ENCODE peak calls at places on chromosomes 12 and 14, in seven cellular contexts. N is astrocyte; B is keratinocyte; H is neural progenitor cell; K is substantia nigra; X is CD8-positive, alpha-beta T cell; F is IMR-90. U is an unnamed sample.

GRCh38 chr14:63996016-63996415 is 143.2 kb downstream of the SYNE2 start:
- DNase-seq in N (no peak), B (no peak), H (no peak), K (no peak), X (no peak), F (no peak), U (no peak)

GRCh38 chr14:105502446-105503295 is 11.6 kb downstream of the TEDC1 start:
- DNase-seq in N (no peak), B (no peak), H (no peak), K (no peak), X (no peak), F (no peak), U (no peak)

GRCh38 chr14:32428875-32429274 is 99.8 kb downstream of the AKAP6 start:
- DNase-seq in N (no peak), B (no peak), H (no peak), K (no peak), X (no peak), F (no peak), U (no peak)

GRCh38 chr12:51827925-51828818 is 20.3 kb downstream of the FIGNL2 start:
- DNase-seq in N (peak), B (no peak), H (no peak), K (no peak), X (no peak), F (peak), U (peak)

GRCh38 chr12:15522574-15523187 is 200.4 kb downstream of the PTPRO start:
- DNase-seq in N (peak), B (no peak), H (peak), K (no peak), X (no peak), F (peak), U (no peak)

GRCh38 chr14:74572829-74573360 is 39.1 kb downstream of the LTBP2 start:
- DNase-seq in N (peak), B (no peak), H (no peak), K (no peak), X (no peak), F (peak), U (no peak)

GRCh38 chr12:29428630-29429029 is 47.7 kb upstream of the ERGIC2 start:
- DNase-seq in N (peak), B (peak), H (no peak), K (no peak), X (no peak), F (peak), U (peak)

GRCh38 chr12:98968896-98969295 is 323.8 kb downstream of the APAF1 start:
- DNase-seq in N (no peak), B (no peak), H (no peak), K (no peak), X (no peak), F (no peak), U (no peak)

GRCh38 chr12:9333129-9333528 is 124.9 kb upstream of the PZP start:
- DNase-seq in N (no peak), B (no peak), H (no peak), K (no peak), X (no peak), F (no peak), U (no peak)

GRCh38 chr14:79500489-79500888 is 710.8 kb downstream of the DIO2 start:
- DNase-seq in N (no peak), B (no peak), H (no peak), K (no peak), X (no peak), F (no peak), U (no peak)

GRCh38 chr12:46661161-46661845 is 164.5 kb downstream of the SLC38A4 start:
- DNase-seq in N (peak), B (no peak), H (peak), K (no peak), X (no peak), F (peak), U (no peak)

GRCh38 chr14:55609681-55610080 is 29.7 kb downstream of the KTN1 start:
- DNase-seq in N (peak), B (no peak), H (peak), K (no peak), X (no peak), F (peak), U (no peak)

GRCh38 chr12:114408881-114409795 is 3.2 kb upstream of the TBX5 start:
- DNase-seq in N (no peak), B (no peak), H (peak), K (no peak), X (no peak), F (peak), U (no peak)

GRCh38 chr12:68040450-68041075 is 51.3 kb downstream of the IFNG-AS1 start:
- DNase-seq in N (peak), B (peak), H (peak), K (peak), X (peak), F (peak), U (peak)

GRCh38 chr14:83816755-83817154 is 1713.2 kb upstream of the FLRT2 start:
- DNase-seq in N (no peak), B (no peak), H (no peak), K (no peak), X (no peak), F (peak), U (no peak)

GRCh38 chr12:131905640-131906091 is 11.2 kb downstream of the ULK1 start:
- DNase-seq in N (no peak), B (no peak), H (no peak), K (no peak), X (no peak), F (no peak), U (no peak)

GRCh38 chr12:46005151-46005797 is 14.9 kb upstream of the SCAF11 start:
- DNase-seq in N (no peak), B (no peak), H (no peak), K (no peak), X (no peak), F (peak), U (no peak)

GRCh38 chr12:1217191-1217949 is 226.3 kb downstream of the ERC1 start:
- DNase-seq in N (peak), B (no peak), H (peak), K (no peak), X (no peak), F (peak), U (peak)

GRCh38 chr12:4044101-4044500 is 170.9 kb upstream of the PARP11 start:
- DNase-seq in N (no peak), B (no peak), H (no peak), K (no peak), X (no peak), F (no peak), U (no peak)

GRCh38 chr14:75979071-75979571 is 2.7 kb downstream of the TGFB3 start:
- DNase-seq in N (no peak), B (no peak), H (peak), K (peak), X (no peak), F (peak), U (no peak)

GRCh38 chr12:57726884-57727757 is 11.4 kb downstream of the AGAP2 start:
- DNase-seq in N (peak), B (no peak), H (peak), K (no peak), X (no peak), F (no peak), U (no peak)
- H3K27ac ChIP-seq in N (no peak), B (no peak), H (no peak), K (no peak), X (no peak), F (peak), U (peak)

GRCh38 chr14:36167431-36167830 is 9.1 kb downstream of the PTCSC3 start:
- DNase-seq in N (no peak), B (no peak), H (peak), K (no peak), X (no peak), F (no peak), U (no peak)
- H3K27ac ChIP-seq in N (no peak), B (no peak), H (no peak), K (no peak), X (no peak), F (no peak), U (no peak)

DNA sequence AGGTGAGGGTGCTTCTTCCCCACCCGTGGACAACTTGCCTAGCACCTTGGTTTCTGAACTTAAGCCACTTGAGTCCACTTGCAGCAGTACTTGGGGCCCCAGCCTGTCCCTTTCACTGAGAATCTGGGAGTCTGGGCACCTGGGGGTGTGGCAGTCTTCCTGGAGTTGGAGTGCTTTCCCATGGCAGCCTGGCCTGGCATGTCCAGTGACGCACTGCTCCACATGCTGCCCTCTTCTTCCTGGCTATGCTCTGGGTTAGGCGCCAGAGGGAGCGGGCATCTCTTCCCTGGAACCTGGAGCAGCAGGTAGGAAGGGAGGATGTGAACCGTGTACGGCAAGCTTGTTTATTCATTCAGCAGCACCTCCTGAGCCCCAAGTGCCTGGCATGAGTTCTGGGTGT is 76.4 kb downstream of the PAPOLA start:
- DNase-seq in N (no peak), B (no peak), H (no peak), K (no peak), X (no peak), F (no peak), U (no peak)
- H3K27ac ChIP-seq in N (no peak), B (no peak), H (no peak), K (no peak), X (no peak), F (no peak), U (no peak)

GRCh38 chr12:127621366-127621765 is 645.6 kb upstream of the TMEM132C start:
- DNase-seq in N (no peak), B (no peak), H (peak), K (no peak), X (no peak), F (no peak), U (no peak)

GRCh38 chr12:127619869-127620769 is 646.9 kb upstream of the TMEM132C start:
- DNase-seq in N (no peak), B (no peak), H (peak), K (no peak), X (no peak), F (no peak), U (no peak)

GRCh38 chr12:127623362-127623761 is 643.6 kb upstream of the TMEM132C start:
- DNase-seq in N (no peak), B (no peak), H (no peak), K (no peak), X (no peak), F (no peak), U (no peak)

GRCh38 chr12:127625372-127625771 is 641.6 kb upstream of the TMEM132C start:
- DNase-seq in N (no peak), B (no peak), H (no peak), K (no peak), X (no peak), F (no peak), U (no peak)

DNA sequence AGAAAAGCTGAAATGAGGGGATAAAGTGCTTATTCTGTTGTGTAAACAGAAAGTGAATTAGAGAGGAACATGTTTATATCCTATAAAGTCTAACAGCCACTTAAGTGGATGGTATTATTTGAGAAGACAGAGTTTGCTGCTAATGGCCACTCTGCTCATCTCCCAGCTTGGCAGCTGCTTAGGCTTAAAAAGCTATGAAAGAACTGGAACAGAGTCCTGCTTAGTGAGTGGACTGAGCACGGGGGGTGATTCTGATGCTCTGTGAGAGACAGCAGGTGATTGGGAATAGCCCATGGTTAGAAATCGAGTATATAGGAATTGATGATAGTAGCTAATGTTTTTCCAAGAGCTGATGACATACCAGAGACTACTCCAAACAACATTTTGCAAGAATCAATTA is 646.0 kb upstream of the TMEM132C start:
- DNase-seq in N (no peak), B (no peak), H (peak), K (no peak), X (no peak), F (no peak), U (no peak)
- H3K27ac ChIP-seq in N (no peak), B (no peak), H (no peak), K (no peak), X (no peak), F (no peak), U (no peak)

GRCh38 chr14:68665116-68665515 is 127.8 kb downstream of the ZFP36L1 start:
- DNase-seq in N (peak), B (no peak), H (no peak), K (no peak), X (no peak), F (peak), U (no peak)

GRCh38 chr14:68663385-68664076 is 129.3 kb downstream of the ZFP36L1 start:
- DNase-seq in N (peak), B (no peak), H (no peak), K (no peak), X (peak), F (peak), U (no peak)

GRCh38 chr14:68662395-68662794 is 130.5 kb downstream of the ZFP36L1 start:
- DNase-seq in N (no peak), B (no peak), H (no peak), K (no peak), X (no peak), F (peak), U (no peak)

GRCh38 chr14:68665792-68666195 is 127.1 kb downstream of the ZFP36L1 start:
- DNase-seq in N (no peak), B (no peak), H (no peak), K (no peak), X (no peak), F (no peak), U (no peak)

DNA sequence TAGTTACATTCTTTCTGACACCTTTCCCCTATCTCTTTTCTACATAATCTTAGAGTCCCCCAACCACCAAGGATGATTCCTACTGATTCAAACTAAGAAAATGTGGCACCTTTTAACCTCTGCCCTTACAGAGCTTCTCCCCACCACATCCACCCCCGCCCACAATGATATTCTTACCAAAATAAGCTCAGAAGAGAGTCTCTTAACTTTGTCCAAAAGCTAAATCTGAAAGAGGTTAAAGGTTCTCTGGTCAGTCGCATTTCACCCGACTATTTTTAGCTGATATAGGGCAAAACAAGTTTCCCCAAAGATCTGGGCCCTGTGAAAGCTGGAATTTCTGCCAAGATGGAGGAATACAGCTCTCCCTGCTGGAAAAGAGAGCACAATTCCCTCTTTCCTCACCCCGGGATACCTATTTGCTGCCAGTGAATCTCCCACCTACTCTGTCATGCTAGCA is 128.6 kb downstream of the ZFP36L1 start:
- DNase-seq in N (no peak), B (no peak), H (no peak), K (no peak), X (no peak), F (peak), U (no peak)
- H3K27ac ChIP-seq in N (peak), B (no peak), H (no peak), K (no peak), X (no peak), F (no peak), U (no peak)

GRCh38 chr12:84508325-84508861 is 404.2 kb downstream of the SLC6A15 start:
- DNase-seq in N (peak), B (no peak), H (peak), K (no peak), X (no peak), F (peak), U (peak)
- H3K27ac ChIP-seq in N (no peak), B (peak), H (no peak), K (no peak), X (no peak), F (no peak), U (peak)

DNA sequence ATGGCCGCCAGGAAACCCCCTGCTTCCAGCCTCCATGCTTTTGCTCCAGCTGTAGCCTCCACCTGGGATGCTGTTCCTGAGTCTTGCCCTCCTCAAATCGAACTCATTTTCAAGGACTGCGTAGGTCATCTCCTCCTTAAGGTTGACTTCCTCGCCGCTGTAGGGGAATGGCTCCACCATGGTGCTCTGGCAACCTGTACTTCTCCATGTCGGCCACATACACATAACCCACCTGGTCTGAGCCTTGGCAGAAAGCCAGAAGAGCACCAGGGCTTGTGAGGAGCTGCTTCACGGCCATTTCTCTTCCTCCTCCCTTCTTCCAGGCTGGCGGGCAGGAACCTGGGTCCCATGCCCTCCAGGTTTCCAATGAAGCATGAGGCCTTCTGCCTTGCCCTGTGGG is 36.7 kb upstream of the BEGAIN start:
- DNase-seq in N (no peak), B (no peak), H (no peak), K (no peak), X (no peak), F (no peak), U (no peak)
- H3K27ac ChIP-seq in N (no peak), B (no peak), H (no peak), K (no peak), X (no peak), F (no peak), U (no peak)

GRCh38 chr14:103857256-103857655 is 9.9 kb upstream of the PPP1R13B start:
- DNase-seq in N (no peak), B (no peak), H (no peak), K (no peak), X (no peak), F (no peak), U (no peak)

GRCh38 chr14:103855734-103856095 is 8.3 kb upstream of the PPP1R13B start:
- DNase-seq in N (no peak), B (no peak), H (no peak), K (no peak), X (no peak), F (no peak), U (no peak)

GRCh38 chr14:103856105-103856504 is 8.7 kb upstream of the PPP1R13B start:
- DNase-seq in N (no peak), B (no peak), H (peak), K (no peak), X (no peak), F (no peak), U (no peak)

GRCh38 chr14:103854017-103854808 is 6.8 kb upstream of the PPP1R13B start:
- DNase-seq in N (no peak), B (no peak), H (no peak), K (no peak), X (no peak), F (no peak), U (no peak)

DNA sequence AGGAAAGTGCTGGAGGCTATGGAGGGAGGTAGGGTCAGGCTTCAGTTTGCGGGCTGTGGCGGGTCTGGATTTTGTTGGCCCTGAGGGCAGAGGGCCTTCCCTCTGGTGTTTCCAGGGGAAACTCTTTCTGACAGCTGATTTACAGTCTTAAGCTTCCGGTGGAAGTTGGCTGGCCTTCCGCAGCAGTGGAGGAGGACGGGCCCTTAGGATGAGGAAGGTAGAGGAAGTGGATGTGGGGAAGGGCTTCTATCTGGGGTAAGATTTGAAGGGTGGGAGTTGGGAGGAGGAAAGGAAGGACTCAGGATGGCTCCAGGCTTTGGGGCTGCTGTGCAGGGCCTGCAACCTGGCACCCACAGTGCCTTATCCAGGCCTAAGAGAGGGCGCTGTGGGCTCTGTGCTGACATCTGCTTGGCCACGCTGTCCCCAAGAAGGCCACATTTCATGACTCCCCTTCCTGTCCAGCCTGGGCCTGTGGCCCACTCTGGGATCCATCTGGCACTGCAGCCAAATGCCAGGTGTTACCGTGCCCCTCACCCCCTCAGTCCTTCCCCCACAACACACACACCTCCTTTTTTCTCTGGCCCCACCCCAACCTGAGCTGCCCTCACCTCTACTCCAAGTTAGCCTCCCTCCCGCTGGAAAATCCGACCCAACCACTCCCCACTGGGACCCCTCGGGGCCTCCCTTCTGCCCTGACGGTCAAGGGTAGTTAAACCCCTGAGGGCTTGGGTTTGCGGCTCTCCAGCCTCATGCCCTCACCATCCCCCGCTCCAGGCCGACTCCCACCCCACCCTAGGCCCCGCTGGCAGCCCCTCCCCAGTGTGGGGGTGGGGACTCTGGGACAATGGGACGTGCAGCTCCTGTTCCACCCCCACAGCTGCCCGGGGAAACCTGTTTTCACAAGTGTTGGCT is 7.7 kb upstream of the PPP1R13B start:
- DNase-seq in N (no peak), B (no peak), H (peak), K (no peak), X (no peak), F (no peak), U (no peak)
- H3K27ac ChIP-seq in N (no peak), B (no peak), H (no peak), K (no peak), X (no peak), F (no peak), U (no peak)

GRCh38 chr12:48794870-48795269 is 6.0 kb upstream of the ADCY6 start:
- DNase-seq in N (no peak), B (peak), H (no peak), K (no peak), X (no peak), F (peak), U (peak)
- H3K27ac ChIP-seq in N (no peak), B (no peak), H (no peak), K (no peak), X (no peak), F (no peak), U (peak)

GRCh38 chr14:23531391-23531790 is 20.2 kb downstream of the ZFHX2 start:
- DNase-seq in N (no peak), B (no peak), H (no peak), K (no peak), X (no peak), F (no peak), U (no peak)
- H3K27ac ChIP-seq in N (no peak), B (no peak), H (no peak), K (no peak), X (no peak), F (no peak), U (no peak)

U was measured in epithelial cell of prostate.